ENCODE peak calls at places on chromosome 11, in nine cellular contexts. U is A673, X is gastrocnemius medialis, M is HCT116, Z is left ventricle myocardium inferior, S is HepG2, P is suprapubic skin, K is A549, F is fibroblast of lung. H is an unnamed sample.

GRCh38 chr11:118068945-118069612 is 7.8 kb upstream of the TMPRSS4 start:
- DNase-seq in U (no peak), X (no peak), M (no peak), Z (no peak), S (no peak), P (no peak), K (no peak), F (no peak), H (no peak)

GRCh38 chr11:60867871-60868681 is 734 bp downstream of the ZP1 start:
- DNase-seq in U (no peak), X (no peak), M (no peak), Z (no peak), S (no peak), P (no peak), K (no peak), F (no peak), H (no peak)

GRCh38 chr11:71103266-71103665 is 149.1 kb downstream of the SHANK2 start:
- DNase-seq in U (no peak), X (no peak), M (no peak), Z (no peak), S (no peak), P (no peak), K (no peak), F (no peak), H (no peak)

GRCh38 chr11:697028-697491 is 1.4 kb downstream of the TMEM80 start:
- DNase-seq in U (no peak), X (no peak), M (no peak), Z (no peak), S (no peak), P (no peak), K (no peak), F (peak; percentile 83), H (no peak)

GRCh38 chr11:86674965-86675364 is 2.5 kb upstream of the ME3 start:
- DNase-seq in U (no peak), X (no peak), M (no peak), Z (no peak), S (no peak), P (no peak), K (no peak), F (no peak), H (no peak)

GRCh38 chr11:335779-336665 is 15.4 kb upstream of the IFITM3 start:
- DNase-seq in U (no peak), X (no peak), M (no peak), Z (no peak), S (no peak), P (no peak), K (no peak), F (no peak), H (no peak)

GRCh38 chr11:69953356-69953755 is 124.8 kb upstream of the ANO1 start:
- DNase-seq in U (no peak), X (no peak), M (no peak), Z (no peak), S (no peak), P (no peak), K (no peak), F (no peak), H (no peak)

GRCh38 chr11:6303657-6304056 is 16.6 kb downstream of the CAVIN3 start:
- DNase-seq in U (no peak), X (no peak), M (no peak), Z (no peak), S (no peak), P (no peak), K (no peak), F (no peak), H (no peak)

GRCh38 chr11:110297726-110298297 is 1.4 kb upstream of the RDX start:
- DNase-seq in U (peak; percentile 28), X (no peak), M (no peak), Z (no peak), S (no peak), P (no peak), K (peak; percentile 37), F (no peak), H (no peak)

GRCh38 chr11:6911946-6912345 is 8.9 kb upstream of the OR2D3 start:
- DNase-seq in U (no peak), X (no peak), M (no peak), Z (no peak), S (no peak), P (no peak), K (no peak), F (peak; percentile 36), H (no peak)

DNA sequence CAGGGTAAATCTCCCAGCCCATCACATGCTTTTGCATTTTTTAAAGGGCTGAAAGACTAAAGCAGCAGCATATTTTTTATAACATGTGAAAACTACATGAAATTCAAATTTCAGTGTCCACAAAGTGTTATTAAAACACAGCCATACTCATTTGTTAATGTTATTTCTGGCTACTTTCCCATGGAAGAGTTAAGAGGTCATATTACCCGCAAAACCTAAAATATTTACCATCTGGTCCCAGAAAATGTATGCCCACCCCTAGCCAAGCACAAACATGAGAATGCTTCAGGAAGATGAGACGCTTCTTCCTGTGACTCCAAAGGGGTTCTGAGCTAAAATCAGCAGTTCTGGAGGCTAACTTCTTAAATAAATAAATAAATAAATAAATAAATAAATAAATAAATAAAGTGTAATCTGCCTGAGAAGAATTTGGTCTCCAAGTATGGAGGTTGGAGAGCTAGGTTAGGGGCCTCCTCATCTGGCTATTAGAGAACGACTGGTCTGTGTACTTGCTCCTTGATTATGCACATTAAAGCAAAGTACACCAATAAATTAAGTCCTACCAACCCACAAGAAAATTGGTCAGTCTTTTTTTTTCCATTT is 9.7 kb downstream of the IMMP1L start:
- DNase-seq in U (no peak), X (no peak), M (no peak), Z (no peak), S (no peak), P (no peak), K (no peak), F (peak; percentile 75), H (peak; percentile 40)
- H3K4me3 ChIP-seq in U (no peak overlapping the region), X (no peak overlapping the region), M (no peak overlapping the region), Z (no peak overlapping the region), S (no peak overlapping the region), P (no peak overlapping the region), K (no peak overlapping the region), F (no peak overlapping the region), H (no peak overlapping the region)

GRCh38 chr11:11370263-11371060 is 17.4 kb upstream of the CSNK2A3 start:
- DNase-seq in U (no peak), X (no peak), M (no peak), Z (no peak), S (no peak), P (no peak), K (no peak), F (no peak), H (no peak)
- TF ChIP-seq CTCF in U (no peak), X (no peak), M (no peak), Z (no peak), S (no peak), P (no peak), K (no peak), F (no peak), H (no peak)

DNA sequence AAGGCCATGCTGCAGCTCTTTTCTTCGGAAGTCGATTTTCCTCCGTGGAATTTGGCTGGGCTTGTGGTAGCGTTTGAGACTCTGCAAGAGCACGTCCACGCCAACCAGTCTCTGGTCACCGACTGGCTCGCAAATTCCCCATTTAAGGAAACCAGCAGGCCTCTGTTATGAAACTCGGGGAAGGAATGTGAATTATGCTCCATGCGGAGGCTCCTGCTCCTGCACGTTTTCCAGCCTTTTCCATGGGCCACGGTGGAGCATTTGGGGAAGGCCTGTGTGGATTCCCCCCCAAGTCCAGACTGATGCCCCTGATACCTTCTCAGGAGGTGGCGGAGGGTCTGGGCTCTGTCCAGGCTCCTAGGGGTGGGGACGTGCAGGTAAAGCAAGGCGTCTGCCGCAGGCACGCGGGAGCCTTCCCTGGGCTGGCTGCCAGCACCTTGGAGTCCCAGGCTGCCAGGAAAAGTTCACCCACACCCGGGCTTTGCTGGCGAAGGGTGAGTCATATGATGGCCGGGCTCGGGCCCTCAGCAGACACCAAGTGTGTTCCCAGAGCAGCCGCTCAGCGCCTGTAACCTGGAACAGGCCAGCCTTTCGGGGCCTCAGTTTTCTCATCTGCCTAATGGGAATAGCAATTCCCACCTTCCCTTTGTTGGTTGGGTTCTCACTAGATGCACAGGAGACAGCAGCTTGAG is 41.9 kb downstream of the LRP5 start:
- DNase-seq in U (peak; percentile 45), X (peak; percentile 57), M (peak; percentile 80), Z (peak; percentile 87), S (no peak), P (peak; percentile 91), K (peak; percentile 91), F (peak; percentile 92), H (peak; percentile 63)
- H3K4me3 ChIP-seq in U (no peak overlapping the region), X (no peak overlapping the region), M (peak overlapping the region; percentile 39), Z (no peak overlapping the region), S (no peak overlapping the region), P (no peak overlapping the region), K (no peak overlapping the region), F (no peak overlapping the region), H (no peak overlapping the region)

GRCh38 chr11:15371533-15371932 is 256.8 kb downstream of the INSC start:
- DNase-seq in U (no peak), X (no peak), M (no peak), Z (no peak), S (no peak), P (no peak), K (no peak), F (no peak), H (no peak)
- TF ChIP-seq CTCF in U (no peak), X (no peak), M (no peak), Z (no peak), S (no peak), P (no peak), K (no peak), F (no peak), H (no peak)

DNA sequence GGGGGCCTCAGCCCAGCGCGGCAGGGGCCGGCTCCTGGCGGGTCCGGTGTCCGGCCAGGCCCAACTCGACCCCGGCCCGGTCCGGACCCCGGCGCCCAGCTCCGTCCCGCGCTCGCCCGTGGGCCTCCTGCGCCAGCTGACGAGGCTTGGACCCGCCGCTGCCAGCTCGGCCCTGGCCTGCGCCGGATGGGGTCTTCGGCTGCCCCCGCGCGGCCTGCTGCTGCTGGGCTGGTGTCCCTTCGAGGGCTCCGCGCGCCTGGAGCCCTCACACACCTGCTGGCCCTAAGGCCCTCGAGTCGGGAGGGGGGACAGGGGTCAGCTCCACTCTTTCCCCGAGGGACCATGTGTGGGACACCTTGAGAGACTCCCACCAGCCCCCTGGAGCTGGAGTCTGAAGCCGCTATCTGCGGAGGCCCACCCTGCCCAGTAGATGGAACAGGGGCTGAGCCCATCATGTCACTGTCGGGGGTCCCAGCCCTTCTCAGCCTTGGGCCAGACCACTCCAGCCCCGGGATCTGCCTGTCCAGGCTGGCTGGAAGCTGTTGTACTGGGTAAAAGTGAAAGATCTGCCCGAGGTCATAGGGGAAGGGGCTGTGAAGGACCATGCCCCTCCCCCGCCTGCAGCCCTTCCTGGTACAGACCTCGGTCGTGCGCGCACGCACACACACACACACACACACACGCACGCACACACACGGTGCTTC is 768 bp upstream of the CDKN1C start:
- DNase-seq in U (no peak), X (no peak), M (no peak), Z (peak; percentile 41), S (no peak), P (no peak), K (no peak), F (peak; percentile 42), H (no peak)
- H3K4me3 ChIP-seq in U (no peak overlapping the region), X (peak overlapping the region; percentile 48), M (no peak overlapping the region), Z (peak overlapping the region; percentile 92), S (no peak overlapping the region), P (peak overlapping the region; percentile 75), K (peak overlapping the region; percentile 71), F (no peak overlapping the region), H (no peak overlapping the region)

DNA sequence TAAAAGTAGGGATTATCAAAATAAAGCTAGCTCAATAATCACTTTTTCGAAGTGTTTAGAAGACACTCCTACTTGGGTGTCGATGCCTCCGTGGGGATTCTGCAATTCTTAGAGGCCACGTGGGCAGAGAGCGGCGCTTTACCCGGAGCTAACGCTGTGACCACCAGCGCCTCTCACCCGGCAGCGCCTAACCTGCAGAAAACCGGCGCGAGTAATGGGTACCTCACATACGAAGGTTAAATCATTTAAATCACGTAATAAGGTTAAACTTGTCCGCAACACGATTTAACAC is 547 bp downstream of the TAF1D start:
- DNase-seq in U (peak; percentile 87), X (peak; percentile 49), M (no peak), Z (peak; percentile 48), S (peak; percentile 60), P (peak; percentile 87), K (peak; percentile 70), F (peak; percentile 68), H (no peak)
- TF ChIP-seq CTCF in U (no peak), X (no peak), M (no peak), Z (no peak), S (no peak), P (no peak), K (no peak), F (no peak), H (no peak)

H was measured in HFF-Myc.